ENCODE peak calls at places on chromosome 2, in five cellular contexts. S, K, A, W and H are unnamed samples.

GRCh38 chr2:8685697-8686358 is 4.0 kb downstream of the ID2 start:
- DNase-seq in A (peak; percentile 59), W (peak; percentile 92), K (peak; percentile 67), S (peak; percentile 60), H (peak; percentile 28)

GRCh38 chr2:172425336-172425735 is 2.0 kb upstream of the ITGA6 start:
- DNase-seq in W (no peak), S (no peak), K (no peak), A (no peak), H (no peak)

GRCh38 chr2:25521126-25521525 is 152.3 kb downstream of the DTNB start:
- DNase-seq in A (no peak), K (no peak), S (no peak), W (no peak), H (no peak)

GRCh38 chr2:6657131-6657530 is 208.6 kb downstream of the CMPK2 start:
- DNase-seq in A (no peak), W (no peak), K (no peak), S (no peak), H (no peak)

GRCh38 chr2:150480241-150480640 is 7.2 kb downstream of the RND3 start:
- DNase-seq in W (no peak), K (no peak), S (no peak), A (no peak), H (no peak)

GRCh38 chr2:197092431-197092830 is 165.9 kb upstream of the PGAP1 start:
- DNase-seq in W (no peak), K (no peak), A (no peak), S (no peak), H (no peak)

GRCh38 chr2:25576596-25576995 is 96.8 kb downstream of the DTNB start:
- DNase-seq in K (no peak), A (no peak), S (no peak), W (no peak), H (no peak)

GRCh38 chr2:47771211-47771610 is 11.7 kb upstream of the MSH6 start:
- DNase-seq in S (no peak), A (no peak), W (no peak), K (no peak), H (no peak)

GRCh38 chr2:120938132-120938771 is 202.6 kb downstream of the GLI2 start:
- DNase-seq in W (no peak), A (no peak), S (no peak), K (no peak), H (no peak)

GRCh38 chr2:136319227-136319626 is 201.3 kb upstream of the CXCR4 start:
- DNase-seq in K (no peak), S (no peak), A (no peak), W (no peak), H (peak; percentile 83)

GRCh38 chr2:150889141-150889540 is 372.5 kb downstream of the RBM43 start:
- DNase-seq in W (no peak), K (no peak), S (no peak), A (no peak), H (no peak)

GRCh38 chr2:112714836-112715631 is 5.8 kb upstream of the NT5DC4 start:
- DNase-seq in A (no peak), W (no peak), S (no peak), K (no peak), H (no peak)

GRCh38 chr2:60148717-60149116 is 404.7 kb downstream of the BCL11A start:
- DNase-seq in W (no peak), K (no peak), A (no peak), S (no peak), H (peak; percentile 68)